ENCODE peak calls at places on chromosomes 3 and 15, in six cellular contexts. B is IMR-90, I is HepG2, E is K562, P is A549, V is GM12878. R is an unnamed sample.

GRCh38 chr15:89441295-89441762 is 55.1 kb downstream of the RHCG start:
- DNase-seq in B (no peak), I (no peak), E (no peak), P (no peak), V (peak), R (no peak)

GRCh38 chr15:79900087-79900486 is 3.3 kb upstream of the MTHFS start:
- DNase-seq in B (no peak), I (no peak), E (no peak), P (no peak), V (no peak), R (no peak)

GRCh38 chr15:69141286-69141701 is 19.1 kb upstream of the GLCE start:
- DNase-seq in B (peak), I (peak), E (peak), P (peak), V (no peak), R (peak)

GRCh38 chr15:45332694-45333093 is 45.6 kb downstream of the GATM start:
- DNase-seq in B (no peak), I (no peak), E (no peak), P (no peak), V (no peak), R (no peak)

GRCh38 chr3:102059145-102059943 is 210.0 kb downstream of the NFKBIZ start:
- DNase-seq in B (no peak), I (no peak), E (no peak), P (no peak), V (peak), R (no peak)

GRCh38 chr3:13544293-13544831 is 4.6 kb upstream of the FBLN2 start:
- DNase-seq in B (peak), I (no peak), E (no peak), P (peak), V (no peak), R (no peak)

GRCh38 chr15:101167791-101168462 is 83.9 kb downstream of the CHSY1 start:
- DNase-seq in B (peak), I (peak), E (peak), P (peak), V (no peak), R (no peak)

GRCh38 chr3:45226206-45226915 is at the start of gene TMEM158:
- DNase-seq in B (peak), I (peak), E (peak), P (peak), V (no peak), R (peak)

GRCh38 chr3:9770276-9770812 is 597 bp upstream of the CAMK1 start:
- DNase-seq in B (no peak), I (peak), E (no peak), P (peak), V (no peak), R (no peak)

GRCh38 chr15:77064539-77065308 is 6.2 kb downstream of the TSPAN3 start:
- DNase-seq in B (peak), I (no peak), E (peak), P (peak), V (no peak), R (no peak)

GRCh38 chr15:39466428-39466827 is 114.5 kb upstream of the THBS1 start:
- DNase-seq in B (peak), I (no peak), E (peak), P (no peak), V (no peak), R (no peak)

GRCh38 chr15:28026764-28027713 is 72.1 kb downstream of the OCA2 start:
- DNase-seq in B (no peak), I (no peak), E (peak), P (no peak), V (no peak), R (no peak)

GRCh38 chr3:69121950-69122349 is 445 bp downstream of the LMOD3 start:
- DNase-seq in B (no peak), I (no peak), E (no peak), P (no peak), V (no peak), R (no peak)

GRCh38 chr3:17894434-17895060 is 152.1 kb upstream of the TBC1D5 start:
- DNase-seq in B (peak), I (peak), E (peak), P (peak), V (no peak), R (peak)

GRCh38 chr3:138099417-138099816 is 16.0 kb downstream of the DZIP1L start:
- DNase-seq in B (no peak), I (no peak), E (no peak), P (no peak), V (no peak), R (no peak)

GRCh38 chr15:62118446-62118964 is 46.6 kb downstream of the C2CD4B start:
- DNase-seq in B (peak), I (no peak), E (no peak), P (no peak), V (no peak), R (no peak)

GRCh38 chr3:60393946-60394345 is 857.3 kb downstream of the FHIT start:
- DNase-seq in B (no peak), I (no peak), E (no peak), P (no peak), V (no peak), R (no peak)

GRCh38 chr3:117706731-117707130 is 997.2 kb downstream of the TUSC7 start:
- DNase-seq in B (no peak), I (no peak), E (no peak), P (no peak), V (no peak), R (no peak)

GRCh38 chr3:144361002-144361401 is 389.4 kb downstream of the DIPK2A start:
- DNase-seq in B (no peak), I (no peak), E (no peak), P (no peak), V (no peak), R (no peak)

GRCh38 chr3:158958873-158959272 is 157.0 kb downstream of the MFSD1 start:
- DNase-seq in B (no peak), I (no peak), E (no peak), P (no peak), V (no peak), R (no peak)

GRCh38 chr3:124780767-124781485 is 50.7 kb downstream of the UMPS start:
- DNase-seq in B (peak), I (no peak), E (no peak), P (no peak), V (no peak), R (no peak)
- TF ChIP-seq BHLHE40 in B (no peak), I (no peak), E (no peak), P (no peak), V (no peak), R (no peak)

GRCh38 chr15:38129531-38130199 is 123.0 kb upstream of the SPRED1 start:
- DNase-seq in B (peak), I (no peak), E (peak), P (no peak), V (peak), R (no peak)
- TF ChIP-seq BHLHE40 in B (peak), I (no peak), E (no peak), P (no peak), V (no peak), R (no peak)

GRCh38 chr3:113736548-113737089 is 9.4 kb downstream of the NAA50 start:
- DNase-seq in B (peak), I (peak), E (peak), P (peak), V (peak), R (peak)
- TF ChIP-seq BHLHE40 in B (no peak), I (no peak), E (no peak), P (no peak), V (no peak), R (no peak)

GRCh38 chr15:29435811-29436210 is 166.2 kb upstream of the NSMCE3 start:
- DNase-seq in B (no peak), I (no peak), E (no peak), P (no peak), V (no peak), R (no peak)
- TF ChIP-seq BHLHE40 in B (no peak), I (no peak), E (no peak), P (no peak), V (no peak), R (no peak)

DNA sequence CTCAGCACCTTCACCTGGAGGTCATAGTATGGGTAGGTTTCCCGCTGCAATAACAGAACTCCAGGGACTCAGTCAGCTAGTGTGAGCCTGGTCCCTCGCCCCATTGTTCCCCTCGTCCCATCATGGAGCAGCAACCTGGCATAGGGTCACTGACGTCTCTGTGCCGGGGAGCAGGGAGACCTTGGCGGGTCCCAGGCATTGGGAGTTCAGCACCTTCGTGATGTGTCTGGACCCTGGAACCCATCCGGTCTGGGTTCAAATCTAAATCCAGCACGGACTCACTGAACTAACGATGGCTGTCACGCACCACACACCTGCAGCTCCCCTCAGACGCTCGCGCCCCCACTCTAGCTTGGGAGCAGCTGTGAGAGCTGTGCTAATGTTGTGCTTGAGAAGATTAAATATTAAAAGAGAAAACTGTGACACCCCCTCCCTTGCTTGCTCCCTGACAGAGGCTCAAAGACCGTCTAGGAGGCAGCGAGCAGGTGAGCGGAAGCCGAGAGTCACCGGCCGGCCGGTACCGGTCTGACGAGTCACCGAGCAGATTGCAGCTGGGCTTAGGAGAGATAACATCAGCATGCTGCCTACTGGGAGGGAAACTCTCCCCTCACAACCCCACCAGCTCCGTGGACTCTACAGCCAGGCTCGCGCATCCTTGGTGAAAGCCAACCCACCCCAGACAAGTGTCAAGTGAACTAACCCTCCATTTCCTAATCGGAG is 730 bp downstream of the PLA2G4F start:
- DNase-seq in B (no peak), I (no peak), E (no peak), P (no peak), V (no peak), R (no peak)
- TF ChIP-seq BHLHE40 in B (no peak), I (no peak), E (no peak), P (no peak), V (no peak), R (no peak)

GRCh38 chr3:112640864-112641751 is at the start of gene CCDC80:
- DNase-seq in B (peak), I (no peak), E (peak), P (peak), V (no peak), R (peak)
- TF ChIP-seq BHLHE40 in B (peak), I (no peak), E (peak), P (no peak), V (no peak), R (peak)

DNA sequence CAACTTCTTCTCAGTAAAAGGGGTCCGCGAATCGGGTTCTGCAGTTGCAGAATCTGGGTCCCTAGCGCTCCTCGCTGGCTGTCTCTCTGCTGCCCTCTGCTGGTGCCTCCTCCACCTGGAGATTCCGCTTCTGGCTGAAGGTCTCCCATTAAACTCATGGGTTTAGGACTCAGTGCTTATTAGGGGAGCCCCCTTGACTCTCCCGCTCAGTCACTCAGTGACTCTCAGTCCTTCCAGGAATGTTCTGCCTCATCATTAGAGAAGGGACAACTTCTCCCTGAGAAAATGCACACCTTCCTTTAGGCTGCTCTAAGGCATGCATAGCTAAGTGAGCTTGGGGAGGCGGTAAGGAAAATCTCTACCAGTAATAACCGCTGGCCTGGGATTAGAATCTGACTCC is 7.1 kb downstream of the CPN2 start:
- DNase-seq in B (peak), I (peak), E (peak), P (peak), V (no peak), R (peak)
- TF ChIP-seq BHLHE40 in B (no peak), I (no peak), E (no peak), P (no peak), V (no peak), R (no peak)

GRCh38 chr3:98969295-98969694 is 67.8 kb upstream of the DCBLD2 start:
- DNase-seq in B (no peak), I (no peak), E (no peak), P (no peak), V (no peak), R (no peak)
- TF ChIP-seq BHLHE40 in B (no peak), I (no peak), E (no peak), P (no peak), V (no peak), R (no peak)

DNA sequence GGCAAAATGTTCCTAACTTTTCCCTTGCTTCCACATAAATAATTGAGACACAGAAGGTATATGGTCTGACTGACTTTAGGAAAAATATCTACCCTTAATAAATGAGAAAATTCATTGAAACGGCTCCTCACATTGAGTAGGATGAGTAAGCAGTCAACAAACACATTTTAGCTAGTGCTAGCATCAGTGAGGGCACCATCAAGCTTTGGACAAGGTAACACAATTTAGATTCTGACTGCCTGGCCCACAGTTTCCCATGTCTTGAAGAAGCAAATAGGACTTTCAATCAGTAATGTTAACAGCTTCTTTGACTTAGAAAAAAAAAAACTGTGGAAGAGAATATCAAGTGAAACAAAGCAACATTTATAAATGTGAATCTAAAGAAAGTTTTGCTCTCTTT is 70.1 kb upstream of the MBNL1 start:
- DNase-seq in B (no peak), I (no peak), E (no peak), P (no peak), V (no peak), R (no peak)
- TF ChIP-seq BHLHE40 in B (no peak), I (no peak), E (no peak), P (no peak), V (no peak), R (no peak)

DNA sequence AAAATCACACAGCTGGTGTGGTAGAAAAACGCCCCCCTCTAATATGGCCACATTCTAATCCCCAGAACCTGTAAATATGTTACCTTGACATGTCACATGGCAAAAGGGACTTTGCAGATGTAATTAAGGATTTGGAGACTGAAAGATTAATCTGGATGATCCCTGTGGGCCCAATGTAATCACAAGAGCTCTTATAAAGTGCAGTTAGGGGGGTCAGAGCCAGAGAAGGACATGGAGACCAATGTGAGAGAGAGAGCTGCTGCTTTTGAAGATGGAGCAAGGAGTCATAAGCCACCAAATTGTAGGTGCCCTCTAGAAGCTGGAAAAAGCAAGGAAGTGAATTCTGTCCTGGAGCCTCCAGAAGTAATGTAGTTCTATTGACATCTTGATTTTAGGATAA is 152.6 kb downstream of the PEX5L start:
- DNase-seq in B (no peak), I (no peak), E (no peak), P (no peak), V (no peak), R (no peak)
- TF ChIP-seq BHLHE40 in B (no peak), I (no peak), E (no peak), P (no peak), V (no peak), R (no peak)